ENCODE peak calls at places on chromosomes 6 and 20, in five cellular contexts. P is activated naive CD8-positive, alpha-beta T cell treated with anti-CD3 and anti-CD28 coated beads, Interleukin-2, amount 50 U/mL, for 24 hours; Q is NCI-H774; X is activated naive CD4-positive, alpha-beta T cell treated with Interleukin-2 at 50 U/mL for 16 hours; A is mucosa of gallbladder. O is an unnamed sample.

GRCh38 chr20:11780765-11781369 is 136.8 kb upstream of the BTBD3 start:
- DNase-seq in P (no peak), Q (no peak), X (no peak), A (no peak), O (no peak)

GRCh38 chr6:33014841-33015634 is 5.6 kb upstream of the HLA-DOA start:
- DNase-seq in P (peak; percentile 41), Q (peak; percentile 26), X (peak; percentile 15), A (peak; percentile 80), O (peak; percentile 76)

GRCh38 chr20:19786311-19786710 is 28.3 kb downstream of the RIN2 start:
- DNase-seq in P (no peak), Q (no peak), X (no peak), A (no peak), O (peak; percentile 89)

GRCh38 chr6:121210943-121211342 is 123.3 kb downstream of the TBC1D32 start:
- DNase-seq in P (no peak), Q (no peak), X (no peak), A (no peak), O (no peak)

GRCh38 chr6:130778946-130779657 is 48.1 kb upstream of the SMLR1 start:
- DNase-seq in P (no peak), Q (no peak), X (no peak), A (peak; percentile 20), O (no peak)

GRCh38 chr20:58109126-58109880 is 119.2 kb downstream of the ANKRD60 start:
- DNase-seq in P (no peak), Q (no peak), X (no peak), A (no peak), O (no peak)

GRCh38 chr6:26234421-26235239 is 130.4 kb upstream of the BTN3A2 start:
- DNase-seq in P (peak; percentile 75), Q (peak; percentile 69), X (peak; percentile 62), A (peak; percentile 85), O (peak; percentile 90)

GRCh38 chr6:152271681-152272464 is 365.3 kb downstream of the SYNE1 start:
- DNase-seq in P (no peak), Q (no peak), X (no peak), A (no peak), O (peak; percentile 15)

GRCh38 chr6:25927721-25928359 is 2.7 kb downstream of the SLC17A2 start:
- DNase-seq in P (no peak), Q (no peak), X (no peak), A (no peak), O (no peak)

GRCh38 chr6:137097057-137097456 is 52.3 kb upstream of the IL20RA start:
- DNase-seq in P (no peak), Q (no peak), X (no peak), A (no peak), O (no peak)

GRCh38 chr6:156992396-156992795 is 215.2 kb downstream of the ARID1B start:
- DNase-seq in P (no peak), Q (no peak), X (no peak), A (no peak), O (peak; percentile 45)

GRCh38 chr6:136063095-136063494 is 187.0 kb downstream of the MTFR2 start:
- DNase-seq in P (no peak), Q (no peak), X (no peak), A (no peak), O (no peak)

GRCh38 chr6:137650720-137651119 is 156.5 kb upstream of the OLIG3 start:
- DNase-seq in P (no peak), Q (no peak), X (no peak), A (no peak), O (no peak)

GRCh38 chr6:146968041-146968760 is 236.0 kb upstream of the STXBP5 start:
- DNase-seq in P (no peak), Q (no peak), X (no peak), A (no peak), O (no peak)

GRCh38 chr20:32541917-32542615 is 43.1 kb downstream of the NOL4L start:
- DNase-seq in P (no peak), Q (no peak), X (no peak), A (no peak), O (no peak)

GRCh38 chr6:90369651-90370050 is 73.0 kb upstream of the BACH2 start:
- DNase-seq in P (no peak), Q (no peak), X (no peak), A (no peak), O (peak; percentile 45)

GRCh38 chr20:47007826-47008655 is 113.4 kb downstream of the EYA2 start:
- DNase-seq in P (no peak), Q (no peak), X (no peak), A (no peak), O (no peak)

GRCh38 chr20:32742322-32743236 is 688 bp downstream of the COMMD7 start:
- DNase-seq in P (peak; percentile 23), Q (no peak), X (peak; percentile 5), A (no peak), O (peak; percentile 29)

GRCh38 chr6:37673436-37673835 is 24.2 kb downstream of the MDGA1 start:
- DNase-seq in P (no peak), Q (no peak), X (no peak), A (no peak), O (no peak)

GRCh38 chr6:167691566-167692312 is 135.0 kb upstream of the AFDN start:
- DNase-seq in P (no peak), Q (no peak), X (no peak), A (no peak), O (no peak)

GRCh38 chr6:154542747-154543146 is 32.3 kb upstream of the CNKSR3 start:
- DNase-seq in P (no peak), Q (no peak), X (no peak), A (no peak), O (peak; percentile 88)

GRCh38 chr20:14599613-14600012 is 262.2 kb upstream of the FLRT3 start:
- DNase-seq in P (no peak), Q (no peak), X (no peak), A (no peak), O (no peak)

GRCh38 chr6:108598316-108598863 is 37.7 kb downstream of the FOXO3 start:
- DNase-seq in P (no peak), Q (no peak), X (peak; percentile 10), A (no peak), O (peak; percentile 27)

GRCh38 chr6:40409716-40410397 is 177.3 kb downstream of the LRFN2 start:
- DNase-seq in P (no peak), Q (no peak), X (no peak), A (no peak), O (peak; percentile 46)

GRCh38 chr6:39021779-39022178 is 26.8 kb upstream of the GLP1R start:
- DNase-seq in P (no peak), Q (no peak), X (no peak), A (no peak), O (no peak)

GRCh38 chr6:128208851-128209580 is 308.2 kb upstream of the THEMIS start:
- DNase-seq in P (no peak), Q (no peak), X (no peak), A (no peak), O (no peak)

GRCh38 chr6:137820952-137821351 is 46.1 kb upstream of the TNFAIP3 start:
- DNase-seq in P (no peak), Q (no peak), X (no peak), A (no peak), O (no peak)

GRCh38 chr20:45752747-45753146 is 30.6 kb downstream of the SPINT4 start:
- DNase-seq in P (peak; percentile 29), Q (no peak), X (peak; percentile 7), A (no peak), O (no peak)

GRCh38 chr20:59999502-59999901 is 41.3 kb downstream of the CDH26 start:
- DNase-seq in P (no peak), Q (no peak), X (no peak), A (no peak), O (no peak)

GRCh38 chr20:34256629-34257124 is 15.5 kb downstream of the ASIP start:
- DNase-seq in P (no peak), Q (no peak), X (no peak), A (no peak), O (no peak)

GRCh38 chr6:115067690-115068447 is 725.0 kb upstream of the HS3ST5 start:
- DNase-seq in P (no peak), Q (no peak), X (no peak), A (no peak), O (no peak)

GRCh38 chr20:45432294-45432693 is 16.4 kb downstream of the PIGT start:
- DNase-seq in P (peak; percentile 13), Q (no peak), X (no peak), A (no peak), O (no peak)

GRCh38 chr20:7856756-7857155 is 83.5 kb downstream of the HAO1 start:
- DNase-seq in P (no peak), Q (no peak), X (no peak), A (no peak), O (no peak)

GRCh38 chr6:90338409-90338808 is 41.8 kb upstream of the BACH2 start:
- DNase-seq in P (no peak), Q (no peak), X (no peak), A (no peak), O (no peak)

GRCh38 chr6:43101497-43101896 is 25.4 kb downstream of the PTK7 start:
- DNase-seq in P (no peak), Q (no peak), X (no peak), A (no peak), O (no peak)

GRCh38 chr6:81838031-81838430 is 85.5 kb upstream of the TENT5A start:
- DNase-seq in P (no peak), Q (no peak), X (no peak), A (peak; percentile 26), O (no peak)

GRCh38 chr20:2909953-2910352 is 36.7 kb downstream of the PTPRA start:
- DNase-seq in P (no peak), Q (no peak), X (no peak), A (no peak), O (no peak)

GRCh38 chr6:37103169-37104039 is 66.5 kb upstream of the PIM1 start:
- DNase-seq in P (peak; percentile 25), Q (peak; percentile 95), X (peak; percentile 9), A (peak; percentile 88), O (no peak)

GRCh38 chr20:13649548-13649947 is 10.8 kb upstream of the TASP1 start:
- DNase-seq in P (no peak), Q (no peak), X (no peak), A (peak; percentile 26), O (peak; percentile 66)